ENCODE peak calls at places on chromosomes 2 and 18, in five cellular contexts. H is neural progenitor cell, J is mammary epithelial cell, G is astrocyte, R is PC-3. M is an unnamed sample.

GRCh38 chr2:24576617-24577016 is 85.6 kb downstream of the NCOA1 start:
- DNase-seq in H (no peak), J (no peak), G (no peak), R (no peak), M (no peak)

GRCh38 chr2:37625156-37625555 is 46.3 kb downstream of the CDC42EP3 start:
- DNase-seq in H (no peak), J (peak), G (peak), R (peak), M (no peak)

GRCh38 chr2:233131991-233132390 is 71.8 kb downstream of the INPP5D start:
- DNase-seq in H (no peak), J (no peak), G (peak), R (no peak), M (no peak)

GRCh38 chr2:239871481-239872435 is 153.4 kb downstream of the NDUFA10 start:
- DNase-seq in H (no peak), J (no peak), G (no peak), R (no peak), M (peak)

GRCh38 chr2:102063948-102064678 is 72.4 kb downstream of the IL1R2 start:
- DNase-seq in H (peak), J (peak), G (peak), R (peak), M (peak)

GRCh38 chr2:102337012-102337411 is 18.6 kb upstream of the IL18R1 start:
- DNase-seq in H (no peak), J (no peak), G (no peak), R (peak), M (no peak)

GRCh38 chr2:71851094-71851755 is 296.4 kb downstream of the CYP26B1 start:
- DNase-seq in H (no peak), J (no peak), G (no peak), R (no peak), M (peak)

GRCh38 chr2:2665834-2666133 is 334.7 kb upstream of the MYT1L start:
- DNase-seq in H (no peak), J (no peak), G (no peak), R (no peak), M (no peak)

GRCh38 chr18:22223263-22223960 is 54.0 kb downstream of the GATA6 start:
- DNase-seq in H (no peak), J (peak), G (peak), R (peak), M (peak)

GRCh38 chr2:46101557-46102220 is 195.5 kb upstream of the EPAS1 start:
- DNase-seq in H (no peak), J (no peak), G (peak), R (no peak), M (no peak)

GRCh38 chr2:222641336-222641735 is 14.6 kb downstream of the FARSB start:
- DNase-seq in H (no peak), J (no peak), G (peak), R (no peak), M (no peak)

GRCh38 chr2:192546566-192546965 is 351.8 kb upstream of the TMEFF2 start:
- DNase-seq in H (no peak), J (peak), G (no peak), R (peak), M (no peak)

GRCh38 chr2:191020742-191021381 is 6.9 kb upstream of the STAT1 start:
- DNase-seq in H (no peak), J (peak), G (peak), R (peak), M (no peak)

GRCh38 chr2:57965961-57966360 is 80.6 kb upstream of the VRK2 start:
- DNase-seq in H (no peak), J (no peak), G (no peak), R (peak), M (no peak)

GRCh38 chr2:197011777-197012641 is 85.5 kb upstream of the PGAP1 start:
- DNase-seq in H (peak), J (peak), G (peak), R (peak), M (no peak)

GRCh38 chr2:26650713-26651457 is 9.7 kb upstream of the CIB4 start:
- DNase-seq in H (no peak), J (no peak), G (no peak), R (no peak), M (peak)

GRCh38 chr2:42568431-42569115 is at the start of gene MTA3:
- DNase-seq in H (peak), J (no peak), G (no peak), R (peak), M (peak)

GRCh38 chr2:240467659-240468299 is 32.3 kb downstream of the GPC1 start:
- DNase-seq in H (no peak), J (no peak), G (no peak), R (no peak), M (peak)

GRCh38 chr2:6957910-6958615 is 40.9 kb downstream of the RNF144A start:
- DNase-seq in H (no peak), J (no peak), G (no peak), R (no peak), M (no peak)

GRCh38 chr18:61333271-61333745 is at the start of gene CDH20:
- DNase-seq in H (peak), J (no peak), G (no peak), R (no peak), M (peak)

GRCh38 chr2:160210599-160211138 is 10.6 kb upstream of the ITGB6 start:
- DNase-seq in H (peak), J (peak), G (no peak), R (peak), M (peak)

GRCh38 chr2:218873359-218874194 is 7.1 kb upstream of the WNT10A start:
- DNase-seq in H (peak), J (no peak), G (no peak), R (no peak), M (peak)

GRCh38 chr2:30428827-30429461 is 18.1 kb upstream of the LCLAT1 start:
- DNase-seq in H (no peak), J (no peak), G (no peak), R (no peak), M (no peak)

GRCh38 chr18:21218862-21219261 is 23.2 kb upstream of the GREB1L start:
- DNase-seq in H (no peak), J (no peak), G (no peak), R (no peak), M (peak)

DNA sequence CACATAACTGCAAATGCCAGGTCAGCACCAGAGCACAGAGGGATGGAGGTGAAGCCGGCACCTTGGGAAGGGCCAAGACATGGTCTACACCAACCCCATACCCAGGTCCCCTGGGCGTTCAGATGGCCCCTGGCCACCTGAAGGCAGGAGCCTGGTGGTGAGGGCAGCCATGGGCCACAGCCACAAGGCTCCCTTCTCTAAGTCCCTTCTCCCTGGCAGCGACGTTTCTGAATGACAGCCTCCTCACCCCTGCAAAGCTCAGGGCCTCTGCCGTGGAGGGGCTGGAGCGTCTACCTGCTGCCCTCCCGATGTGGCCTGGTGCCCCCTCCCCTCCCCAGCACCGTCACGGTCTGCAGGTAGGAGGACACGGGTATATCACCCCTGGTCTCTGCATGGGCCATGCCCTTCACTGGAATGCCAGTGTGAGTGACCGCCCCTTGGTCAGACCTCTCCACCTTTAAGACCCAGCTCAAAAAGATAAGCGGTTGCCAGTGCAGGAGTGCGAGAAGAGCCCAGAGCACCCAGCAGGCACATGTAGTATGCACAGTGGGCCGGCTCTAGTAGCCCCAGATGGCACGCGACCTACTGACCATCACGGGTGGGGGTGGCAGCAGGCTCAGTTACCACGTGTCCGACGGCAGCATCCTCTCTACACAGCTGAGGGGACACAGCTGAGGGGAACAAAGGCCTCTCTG is 46.6 kb downstream of the HS6ST1 start:
- DNase-seq in H (no peak), J (no peak), G (no peak), R (no peak), M (peak)
- H3K9ac ChIP-seq in H (no peak), J (no peak), G (no peak), R (no peak), M (no peak)

GRCh38 chr2:176161041-176161785 is 4.1 kb downstream of the HOXD3 start:
- DNase-seq in H (no peak), J (no peak), G (peak), R (no peak), M (peak)
- H3K9ac ChIP-seq in H (no peak), J (no peak), G (peak), R (no peak), M (no peak)

DNA sequence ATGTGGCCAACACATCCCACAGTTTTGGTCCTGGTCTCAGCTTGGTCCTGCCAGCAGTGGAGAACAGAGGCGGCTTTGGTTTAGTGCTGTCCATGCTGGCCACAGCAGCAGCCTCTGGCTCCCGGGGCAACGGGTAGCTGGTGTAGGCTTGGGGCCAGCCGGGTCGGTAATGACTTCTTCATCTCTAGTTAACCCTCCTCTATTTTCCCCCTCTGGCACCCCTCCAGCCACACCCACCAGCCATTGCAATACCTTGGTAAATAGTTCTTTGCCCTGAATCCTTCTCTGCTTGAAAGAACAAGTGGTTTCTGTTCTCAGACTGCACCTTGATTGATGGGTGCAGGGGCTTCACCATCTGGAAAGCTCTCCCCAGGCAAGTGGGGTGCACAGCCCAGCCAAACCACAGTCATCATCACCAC is 31.7 kb upstream of the ZNF396 start:
- DNase-seq in H (no peak), J (no peak), G (no peak), R (no peak), M (no peak)
- H3K9ac ChIP-seq in H (no peak), J (no peak), G (no peak), R (no peak), M (no peak)

DNA sequence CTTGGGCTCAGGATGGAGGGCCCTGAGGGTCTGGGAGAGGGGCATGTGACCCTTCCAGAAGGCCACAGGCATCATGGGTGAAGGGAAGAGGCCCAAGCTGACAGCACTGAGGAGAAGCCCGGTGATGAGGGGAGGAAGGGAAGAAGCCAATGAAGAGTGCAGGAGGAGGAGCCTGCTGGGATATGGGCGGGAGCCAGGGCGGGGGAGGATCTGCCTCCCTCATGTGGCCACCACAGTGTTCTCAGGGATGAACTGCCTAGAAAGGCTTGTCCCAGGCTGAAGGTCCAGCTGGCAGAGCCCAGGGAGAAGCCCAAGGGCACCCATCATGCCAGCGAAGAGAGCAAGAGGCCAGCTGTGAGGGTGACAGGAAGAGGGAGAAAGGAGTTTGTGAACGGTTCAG is 24.6 kb upstream of the PLB1 start:
- DNase-seq in H (no peak), J (no peak), G (no peak), R (no peak), M (peak)
- H3K9ac ChIP-seq in H (no peak), J (no peak), G (no peak), R (no peak), M (no peak)

DNA sequence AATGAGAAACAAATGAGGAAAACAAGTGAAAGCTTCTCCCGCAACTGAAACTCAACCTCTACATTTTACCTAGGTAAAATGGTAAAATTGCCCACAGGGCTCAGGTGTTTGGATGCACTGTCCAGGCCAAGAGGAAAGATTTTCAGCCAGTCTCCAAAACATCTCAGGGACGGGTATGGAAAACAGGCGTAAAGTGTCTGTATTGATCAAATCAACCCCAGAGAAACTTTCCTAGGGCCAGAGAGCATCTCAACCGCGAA is 361 bp upstream of the HAT1 start:
- DNase-seq in H (no peak), J (no peak), G (no peak), R (no peak), M (no peak)
- H3K9ac ChIP-seq in H (peak), J (peak), G (peak), R (peak), M (peak)

M was measured in endodermal cell.